ENCODE peak calls at places on chromosomes 11 and 22, in five cellular contexts. One of them, this sample, is unnamed.

GRCh38 chr11:79939111-79939510 is 498.3 kb upstream of the TENM4 start:
- DNase-seq in AG09309: no peak
- DNase-seq in GM23338: no peak
- DNase-seq in body of pancreas: no peak
- DNase-seq in psoas muscle: no peak
- DNase-seq in this sample: no peak

GRCh38 chr11:33970984-33971466 is 79.1 kb upstream of the LMO2 start:
- DNase-seq in AG09309: peak; percentile 10
- DNase-seq in GM23338: peak; percentile 81
- DNase-seq in body of pancreas: peak; percentile 50
- DNase-seq in psoas muscle: peak; percentile 29
- DNase-seq in this sample: peak; percentile 7

GRCh38 chr11:65380460-65381126 is 1.9 kb downstream of the SLC25A45 start:
- DNase-seq in AG09309: no peak
- DNase-seq in GM23338: peak; percentile 48
- DNase-seq in body of pancreas: peak; percentile 86
- DNase-seq in psoas muscle: no peak
- DNase-seq in this sample: no peak

GRCh38 chr22:18997925-18998315 is 61.8 kb upstream of the PRODH start:
- DNase-seq in AG09309: no peak
- DNase-seq in GM23338: peak; percentile 24
- DNase-seq in body of pancreas: peak; percentile 38
- DNase-seq in psoas muscle: no peak
- DNase-seq in this sample: no peak

GRCh38 chr11:10514210-10514609 is 26.8 kb downstream of the RNF141 start:
- DNase-seq in AG09309: no peak
- DNase-seq in GM23338: no peak
- DNase-seq in body of pancreas: no peak
- DNase-seq in psoas muscle: no peak
- DNase-seq in this sample: no peak

GRCh38 chr11:123426766-123427165 is 3.3 kb upstream of the GRAMD1B start:
- DNase-seq in AG09309: no peak
- DNase-seq in GM23338: no peak
- DNase-seq in body of pancreas: no peak
- DNase-seq in psoas muscle: no peak
- DNase-seq in this sample: no peak

GRCh38 chr22:25759825-25760231 is 17.8 kb downstream of the MYO18B start:
- DNase-seq in AG09309: peak; percentile 94
- DNase-seq in GM23338: no peak
- DNase-seq in body of pancreas: peak; percentile 37
- DNase-seq in psoas muscle: no peak
- DNase-seq in this sample: peak; percentile 90

GRCh38 chr11:43706631-43707030 is 26.1 kb downstream of the HSD17B12 start:
- DNase-seq in AG09309: no peak
- DNase-seq in GM23338: no peak
- DNase-seq in body of pancreas: no peak
- DNase-seq in psoas muscle: no peak
- DNase-seq in this sample: no peak

GRCh38 chr11:64305691-64306562 is 603 bp downstream of the ESRRA start:
- DNase-seq in AG09309: no peak
- DNase-seq in GM23338: peak; percentile 85
- DNase-seq in body of pancreas: peak; percentile 85
- DNase-seq in psoas muscle: peak; percentile 71
- DNase-seq in this sample: no peak

GRCh38 chr11:46590740-46591606 is 2.9 kb downstream of the AMBRA1 start:
- DNase-seq in AG09309: no peak
- DNase-seq in GM23338: no peak
- DNase-seq in body of pancreas: no peak
- DNase-seq in psoas muscle: no peak
- DNase-seq in this sample: no peak

GRCh38 chr22:48517039-48518030 is 1310.3 kb downstream of the BRD1 start:
- DNase-seq in AG09309: no peak
- DNase-seq in GM23338: no peak
- DNase-seq in body of pancreas: peak; percentile 39
- DNase-seq in psoas muscle: no peak
- DNase-seq in this sample: no peak

GRCh38 chr11:9759519-9760179 is 95.8 kb downstream of the SWAP70 start:
- DNase-seq in AG09309: peak; percentile 99
- DNase-seq in GM23338: no peak
- DNase-seq in body of pancreas: peak; percentile 71
- DNase-seq in psoas muscle: peak; percentile 88
- DNase-seq in this sample: peak; percentile 99

GRCh38 chr11:1805525-1805924 is 29.3 kb upstream of the SYT8 start:
- DNase-seq in AG09309: no peak
- DNase-seq in GM23338: no peak
- DNase-seq in body of pancreas: no peak
- DNase-seq in psoas muscle: no peak
- DNase-seq in this sample: no peak

GRCh38 chr22:35883028-35883620 is 145.5 kb downstream of the RBFOX2 start:
- DNase-seq in AG09309: no peak
- DNase-seq in GM23338: peak; percentile 33
- DNase-seq in body of pancreas: peak; percentile 17
- DNase-seq in psoas muscle: no peak
- DNase-seq in this sample: no peak

GRCh38 chr11:15638386-15638787 is 523.7 kb downstream of the INSC start:
- DNase-seq in AG09309: no peak
- DNase-seq in GM23338: no peak
- DNase-seq in body of pancreas: no peak
- DNase-seq in psoas muscle: no peak
- DNase-seq in this sample: no peak

GRCh38 chr22:50198624-50199017 is 2.2 kb upstream of the SELENOO start:
- DNase-seq in AG09309: no peak
- DNase-seq in GM23338: no peak
- DNase-seq in body of pancreas: no peak
- DNase-seq in psoas muscle: no peak
- DNase-seq in this sample: no peak

GRCh38 chr11:116917632-116918031 is 80.2 kb upstream of the APOA1 start:
- DNase-seq in AG09309: no peak
- DNase-seq in GM23338: no peak
- DNase-seq in body of pancreas: no peak
- DNase-seq in psoas muscle: no peak
- DNase-seq in this sample: no peak

GRCh38 chr11:116925050-116925449 is 87.6 kb upstream of the APOA1 start:
- DNase-seq in AG09309: no peak
- DNase-seq in GM23338: peak; percentile 20
- DNase-seq in body of pancreas: no peak
- DNase-seq in psoas muscle: no peak
- DNase-seq in this sample: no peak

GRCh38 chr11:116916872-116917271 is 79.5 kb upstream of the APOA1 start:
- DNase-seq in AG09309: no peak
- DNase-seq in GM23338: no peak
- DNase-seq in body of pancreas: no peak
- DNase-seq in psoas muscle: no peak
- DNase-seq in this sample: no peak

GRCh38 chr11:116916052-116916451 is 78.6 kb upstream of the APOA1 start:
- DNase-seq in AG09309: no peak
- DNase-seq in GM23338: no peak
- DNase-seq in body of pancreas: no peak
- DNase-seq in psoas muscle: no peak
- DNase-seq in this sample: no peak

GRCh38 chr11:116918925-116919653 is 81.7 kb upstream of the APOA1 start:
- DNase-seq in AG09309: no peak
- DNase-seq in GM23338: no peak
- DNase-seq in body of pancreas: no peak
- DNase-seq in psoas muscle: no peak
- DNase-seq in this sample: no peak
- TF ChIP-seq CTCF in AG09309: no peak
- TF ChIP-seq CTCF in GM23338: no peak
- TF ChIP-seq CTCF in body of pancreas: no peak
- TF ChIP-seq CTCF in psoas muscle: no peak
- TF ChIP-seq CTCF in this sample: no peak

GRCh38 chr11:122098223-122098980 is 17.6 kb downstream of the BLID start:
- DNase-seq in AG09309: no peak
- DNase-seq in GM23338: no peak
- DNase-seq in body of pancreas: no peak
- DNase-seq in psoas muscle: no peak
- DNase-seq in this sample: no peak

GRCh38 chr11:122101625-122102291 is 14.3 kb downstream of the BLID start:
- DNase-seq in AG09309: peak; percentile 66
- DNase-seq in GM23338: peak; percentile 87
- DNase-seq in body of pancreas: peak; percentile 57
- DNase-seq in psoas muscle: peak; percentile 49
- DNase-seq in this sample: no peak

GRCh38 chr11:122097419-122098001 is 18.5 kb downstream of the BLID start:
- DNase-seq in AG09309: no peak
- DNase-seq in GM23338: peak; percentile 26
- DNase-seq in body of pancreas: no peak
- DNase-seq in psoas muscle: no peak
- DNase-seq in this sample: no peak

GRCh38 chr11:122100222-122101080 is 15.6 kb downstream of the BLID start:
- DNase-seq in AG09309: no peak
- DNase-seq in GM23338: peak; percentile 74
- DNase-seq in body of pancreas: peak; percentile 51
- DNase-seq in psoas muscle: peak; percentile 67
- DNase-seq in this sample: no peak

DNA sequence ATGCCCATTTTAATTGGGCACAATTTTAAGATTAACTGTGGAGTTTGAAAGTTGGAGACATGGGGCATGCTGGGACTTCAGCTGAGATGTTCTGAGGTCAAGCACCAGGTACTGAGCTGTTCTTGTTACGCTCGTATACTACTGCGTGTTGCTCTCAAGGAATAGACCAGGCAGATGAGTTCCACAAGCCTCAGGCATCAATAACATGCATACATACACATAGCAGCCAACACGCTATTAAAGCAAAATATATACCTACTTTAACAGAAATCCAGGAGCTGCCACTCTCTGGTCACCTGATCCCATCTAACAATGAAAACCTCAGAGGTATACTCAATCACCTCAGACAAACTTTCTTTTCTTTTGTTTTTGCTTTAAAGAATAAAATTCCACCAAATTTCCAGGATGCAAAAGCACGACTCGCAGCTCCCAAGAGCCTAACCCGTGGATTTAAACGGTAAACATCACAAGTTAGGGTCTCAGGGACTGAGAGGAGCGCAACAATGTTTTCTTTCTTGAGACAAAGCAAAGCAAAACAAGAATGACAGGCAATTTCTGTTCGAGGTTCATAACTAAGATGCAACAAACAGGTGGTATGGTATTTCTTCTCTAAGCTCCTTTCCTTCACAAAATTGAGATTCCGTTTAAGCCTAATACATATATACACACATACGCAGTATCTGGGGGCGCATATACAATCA is 16.5 kb downstream of the BLID start:
- DNase-seq in AG09309: no peak
- DNase-seq in GM23338: no peak
- DNase-seq in body of pancreas: peak; percentile 11
- DNase-seq in psoas muscle: no peak
- DNase-seq in this sample: no peak
- H3K4me3 ChIP-seq in AG09309: peak overlapping the region; percentile 69
- H3K4me3 ChIP-seq in GM23338: peak overlapping the region; percentile 58
- H3K4me3 ChIP-seq in body of pancreas: no peak overlapping the region
- H3K4me3 ChIP-seq in psoas muscle: peak overlapping the region; percentile 76
- H3K4me3 ChIP-seq in this sample: peak overlapping the region; percentile 28

GRCh38 chr11:76247091-76247490 is 40.8 kb upstream of the WNT11 start:
- DNase-seq in AG09309: no peak
- DNase-seq in GM23338: no peak
- DNase-seq in body of pancreas: no peak
- DNase-seq in psoas muscle: peak; percentile 4
- DNase-seq in this sample: no peak

GRCh38 chr11:76249195-76249741 is 43.0 kb upstream of the WNT11 start:
- DNase-seq in AG09309: no peak
- DNase-seq in GM23338: no peak
- DNase-seq in body of pancreas: peak; percentile 31
- DNase-seq in psoas muscle: no peak
- DNase-seq in this sample: no peak

GRCh38 chr11:76246271-76246933 is 40.1 kb upstream of the WNT11 start:
- DNase-seq in AG09309: no peak
- DNase-seq in GM23338: no peak
- DNase-seq in body of pancreas: no peak
- DNase-seq in psoas muscle: peak; percentile 5
- DNase-seq in this sample: no peak

GRCh38 chr11:76250520-76251222 is 44.4 kb upstream of the WNT11 start:
- DNase-seq in AG09309: no peak
- DNase-seq in GM23338: no peak
- DNase-seq in body of pancreas: no peak
- DNase-seq in psoas muscle: peak; percentile 59
- DNase-seq in this sample: no peak

DNA sequence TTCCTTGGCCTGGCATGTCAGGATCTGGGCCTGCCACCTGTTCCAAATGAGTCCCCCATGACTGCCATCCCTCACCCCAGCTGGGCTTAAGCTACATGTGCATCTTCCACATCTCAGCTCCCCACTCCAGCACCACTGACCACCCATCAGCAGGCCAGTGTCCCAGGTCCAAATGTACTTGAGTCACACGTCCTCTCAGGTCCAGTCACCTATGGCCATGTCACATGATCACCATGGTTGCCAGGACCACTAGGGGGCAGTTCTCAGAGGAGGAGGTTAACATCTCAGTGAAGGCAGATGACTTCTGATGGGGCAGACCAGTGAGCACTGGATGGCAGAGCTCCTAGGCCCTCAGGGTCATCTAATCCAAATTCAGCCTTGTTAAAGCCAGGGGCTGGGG is 41.9 kb upstream of the WNT11 start:
- DNase-seq in AG09309: no peak
- DNase-seq in GM23338: peak; percentile 56
- DNase-seq in body of pancreas: peak; percentile 40
- DNase-seq in psoas muscle: peak; percentile 5
- DNase-seq in this sample: no peak
- TF ChIP-seq CTCF in AG09309: peak; percentile 19
- TF ChIP-seq CTCF in GM23338: peak; percentile 58
- TF ChIP-seq CTCF in body of pancreas: peak; percentile 18
- TF ChIP-seq CTCF in psoas muscle: no peak
- TF ChIP-seq CTCF in this sample: peak; percentile 41

GRCh38 chr11:119025978-119026766 is 4.5 kb downstream of the SLC37A4 start:
- DNase-seq in AG09309: no peak
- DNase-seq in GM23338: no peak
- DNase-seq in body of pancreas: no peak
- DNase-seq in psoas muscle: no peak
- DNase-seq in this sample: no peak
- H3K4me3 ChIP-seq in AG09309: no peak overlapping the region
- H3K4me3 ChIP-seq in GM23338: no peak overlapping the region
- H3K4me3 ChIP-seq in body of pancreas: no peak overlapping the region
- H3K4me3 ChIP-seq in psoas muscle: peak overlapping the region; percentile 2
- H3K4me3 ChIP-seq in this sample: no peak overlapping the region

DNA sequence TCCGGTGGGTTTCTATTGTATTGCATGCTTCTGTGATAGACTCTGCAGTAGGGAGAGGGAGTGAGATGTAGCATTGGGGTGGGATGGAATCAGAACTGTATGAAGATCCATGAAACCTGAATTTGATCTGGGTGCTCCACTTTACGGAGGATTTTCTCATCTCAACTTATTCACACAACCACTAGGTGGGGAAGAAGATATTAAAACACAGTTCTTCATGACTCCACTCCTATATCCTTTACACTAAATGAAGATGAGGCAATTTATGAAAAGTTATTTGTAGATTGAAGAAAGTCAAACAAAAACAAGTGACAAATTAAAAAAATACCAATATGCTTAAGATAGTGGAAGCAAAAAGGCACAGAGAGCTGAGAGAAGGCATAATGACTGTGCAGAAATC is 92.6 kb upstream of the PDGFD start:
- DNase-seq in AG09309: no peak
- DNase-seq in GM23338: peak; percentile 17
- DNase-seq in body of pancreas: no peak
- DNase-seq in psoas muscle: no peak
- DNase-seq in this sample: no peak
- TF ChIP-seq CTCF in AG09309: no peak
- TF ChIP-seq CTCF in GM23338: peak; percentile 49
- TF ChIP-seq CTCF in body of pancreas: peak; percentile 23
- TF ChIP-seq CTCF in psoas muscle: peak; percentile 17
- TF ChIP-seq CTCF in this sample: peak; percentile 29

GRCh38 chr11:7577883-7578242 is 64.1 kb downstream of the PPFIBP2 start:
- DNase-seq in AG09309: no peak
- DNase-seq in GM23338: peak; percentile 69
- DNase-seq in body of pancreas: no peak
- DNase-seq in psoas muscle: no peak
- DNase-seq in this sample: no peak
- H3K4me3 ChIP-seq in AG09309: peak overlapping the region; percentile 36
- H3K4me3 ChIP-seq in GM23338: peak overlapping the region; percentile 25
- H3K4me3 ChIP-seq in body of pancreas: no peak overlapping the region
- H3K4me3 ChIP-seq in psoas muscle: peak overlapping the region; percentile 64
- H3K4me3 ChIP-seq in this sample: no peak overlapping the region

This sample was measured in epithelial cell of proximal tubule.